ENCODE peak calls at places on chromosomes 16 and 17, in nine cellular contexts. C, Q, Z, Y, R, X, L, H and A are unnamed samples.

GRCh38 chr16:17556276-17557052 is 85.7 kb upstream of the XYLT1 start:
- DNase-seq in Y (no peak), C (no peak), R (no peak), L (peak), Q (no peak), H (peak), X (peak), Z (peak), A (peak)

GRCh38 chr16:67661101-67661661 is 421 bp downstream of the PARD6A start:
- DNase-seq in Z (peak), H (peak), C (no peak), Y (peak), R (no peak), Q (no peak), L (no peak), X (no peak), A (peak)

GRCh38 chr16:28531777-28532744 is 6.7 kb downstream of the NUPR1 start:
- DNase-seq in C (no peak), L (peak), R (peak), X (no peak), Q (peak), Z (peak), Y (no peak), H (no peak), A (no peak)

GRCh38 chr16:7431723-7432122 is 99.1 kb downstream of the RBFOX1 start:
- DNase-seq in H (no peak), L (no peak), Z (no peak), Q (no peak), X (no peak), Y (no peak), C (no peak), R (no peak), A (no peak)

GRCh38 chr16:84284168-84284722 is 10.4 kb upstream of the WFDC1 start:
- DNase-seq in L (peak), Z (peak), C (no peak), Q (peak), R (peak), H (peak), X (peak), Y (no peak), A (no peak)

GRCh38 chr17:57482657-57483056 is 226.3 kb downstream of the MSI2 start:
- DNase-seq in Q (no peak), Z (no peak), L (peak), R (no peak), Y (no peak), H (no peak), X (no peak), C (no peak), A (peak)

GRCh38 chr16:17026600-17027242 is 444.0 kb downstream of the XYLT1 start:
- DNase-seq in C (peak), Z (no peak), Q (no peak), R (no peak), X (no peak), L (no peak), Y (no peak), H (no peak), A (no peak)

GRCh38 chr17:7875804-7876203 is 12.8 kb upstream of the CHD3 start:
- DNase-seq in C (no peak), R (no peak), X (no peak), Z (no peak), Y (no peak), H (no peak), Q (no peak), L (no peak), A (no peak)

GRCh38 chr17:37527249-37527851 is 37.7 kb downstream of the DUSP14 start:
- DNase-seq in X (peak), Q (no peak), H (peak), Y (no peak), Z (peak), R (peak), L (peak), C (peak), A (peak)

GRCh38 chr17:31422443-31422842 is 31.0 kb downstream of the RAB11FIP4 start:
- DNase-seq in Z (no peak), R (no peak), C (no peak), H (no peak), X (no peak), L (no peak), Y (no peak), Q (no peak), A (no peak)

GRCh38 chr17:81583589-81584337 is 31.6 kb upstream of the FAAP100 start:
- DNase-seq in L (no peak), Z (no peak), R (no peak), Q (no peak), Y (no peak), H (no peak), C (no peak), X (no peak), A (no peak)

GRCh38 chr16:76946879-76947278 is 244.1 kb upstream of the MON1B start:
- DNase-seq in L (peak), Q (no peak), X (peak), C (no peak), H (peak), Z (peak), R (no peak), Y (no peak), A (peak)

GRCh38 chr16:84786605-84787302 is 33.0 kb upstream of the CRISPLD2 start:
- DNase-seq in Q (no peak), Z (no peak), X (no peak), H (no peak), C (no peak), R (peak), Y (no peak), L (no peak), A (no peak)

GRCh38 chr17:40022497-40022896 is 7.3 kb downstream of the CSF3 start:
- DNase-seq in Q (no peak), Z (no peak), Y (no peak), L (no peak), X (no peak), R (no peak), H (no peak), C (no peak), A (no peak)

GRCh38 chr17:37848690-37849616 is 75.3 kb upstream of the TBC1D3K start:
- DNase-seq in R (no peak), Q (no peak), L (peak), H (peak), X (peak), C (peak), Y (no peak), Z (peak), A (peak)

GRCh38 chr17:45319239-45319703 is 2.5 kb upstream of the MAP3K14 start:
- DNase-seq in Y (no peak), C (no peak), L (no peak), X (no peak), Z (peak), H (peak), R (peak), Q (no peak), A (peak)
- H3K4me3 ChIP-seq in Y (no peak), C (no peak), L (no peak), X (no peak), Z (no peak), H (no peak), R (no peak), Q (no peak), A (no peak)

GRCh38 chr17:75664099-75664549 is 2.8 kb downstream of the RECQL5 start:
- DNase-seq in H (no peak), Y (no peak), Q (no peak), R (no peak), X (no peak), C (no peak), Z (no peak), L (no peak), A (no peak)
- H3K4me3 ChIP-seq in H (no peak), Y (no peak), Q (no peak), R (no peak), X (no peak), C (no peak), Z (no peak), L (no peak), A (no peak)

GRCh38 chr16:87233928-87234327 is 83.3 kb downstream of the C16orf95 start:
- DNase-seq in Y (no peak), C (no peak), L (peak), Q (no peak), X (peak), Z (no peak), H (peak), R (no peak), A (peak)

GRCh38 chr16:87228363-87228762 is 88.8 kb downstream of the C16orf95 start:
- DNase-seq in L (no peak), Z (no peak), C (no peak), X (no peak), Y (no peak), Q (no peak), H (no peak), R (no peak), A (no peak)

GRCh38 chr16:87231911-87232310 is 85.3 kb downstream of the C16orf95 start:
- DNase-seq in C (no peak), H (no peak), Z (no peak), X (no peak), Q (no peak), R (no peak), L (no peak), Y (no peak), A (no peak)

GRCh38 chr16:87229230-87230192 is 87.7 kb downstream of the C16orf95 start:
- DNase-seq in R (no peak), Z (no peak), C (no peak), X (no peak), L (no peak), Y (no peak), H (no peak), Q (no peak), A (peak)

DNA sequence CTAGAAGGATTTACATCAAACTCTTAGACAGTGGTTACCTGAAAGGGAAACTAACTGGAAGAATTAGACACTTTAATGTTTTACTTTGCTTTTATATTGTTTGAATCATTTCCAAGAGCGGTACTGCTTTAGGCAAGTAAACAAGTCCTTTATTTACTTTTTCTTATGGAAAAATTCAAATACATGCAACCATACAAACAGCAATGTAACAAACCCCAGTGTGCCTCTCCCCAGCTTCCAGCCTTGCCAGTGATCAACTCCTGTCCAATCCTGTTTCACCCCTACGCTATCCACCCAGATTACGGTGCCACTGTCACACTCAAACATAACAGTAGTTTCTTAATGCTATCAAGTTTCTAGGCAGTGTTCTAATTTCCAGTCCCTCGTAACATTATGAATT is 85.9 kb downstream of the C16orf95 start:
- DNase-seq in X (no peak), Z (no peak), H (no peak), C (no peak), L (no peak), Y (no peak), Q (no peak), R (no peak), A (no peak)
- H3K4me3 ChIP-seq in X (no peak), Z (no peak), H (no peak), C (no peak), L (no peak), Y (no peak), Q (no peak), R (no peak), A (no peak)

DNA sequence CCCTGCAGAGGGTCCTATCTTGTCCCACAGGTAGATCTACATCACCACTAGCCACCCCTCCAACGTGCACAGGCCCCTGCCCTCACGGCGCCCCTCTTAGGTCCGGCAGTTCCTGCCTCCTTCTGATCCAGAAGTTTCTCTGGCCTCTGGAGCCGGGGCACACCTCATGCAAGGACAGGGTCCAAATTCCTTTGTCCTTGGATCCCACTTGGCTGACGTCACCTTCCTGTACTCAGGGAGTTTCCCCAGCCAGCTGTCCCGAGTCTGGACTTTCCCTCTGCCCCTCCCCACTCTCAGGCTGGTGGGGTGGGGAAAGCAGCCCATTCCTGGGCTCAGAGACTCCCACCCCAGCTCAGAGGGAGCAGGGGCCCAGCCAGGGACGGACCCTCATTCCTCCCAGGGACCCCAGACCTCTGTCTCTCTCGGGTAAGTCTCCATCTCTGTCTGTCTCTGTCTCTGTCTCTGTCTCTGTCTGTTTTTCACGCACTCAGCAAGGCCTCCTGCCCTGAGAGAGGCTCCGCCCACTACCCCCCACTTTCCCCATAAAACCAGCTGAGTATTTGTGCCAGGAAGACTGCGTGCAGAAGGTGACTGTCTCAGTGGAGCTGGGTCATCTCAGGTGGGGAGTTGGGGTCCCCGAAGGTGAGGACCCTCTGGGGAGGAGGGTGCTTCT is at the start of gene IL32:
- DNase-seq in R (peak), L (peak), Y (no peak), H (peak), C (peak), Z (peak), Q (no peak), X (peak), A (peak)
- H3K4me3 ChIP-seq in R (peak), L (peak), Y (peak), H (peak), C (peak), Z (no peak), Q (no peak), X (peak), A (no peak)

GRCh38 chr17:44760474-44761308 is 1.9 kb downstream of the ADAM11 start:
- DNase-seq in Q (no peak), C (no peak), H (no peak), X (no peak), Z (no peak), L (no peak), Y (no peak), R (no peak), A (no peak)

GRCh38 chr17:44758414-44759095 is at the start of gene ADAM11:
- DNase-seq in Y (no peak), L (no peak), Z (no peak), H (no peak), C (no peak), R (no peak), Q (no peak), X (no peak), A (no peak)

GRCh38 chr17:44759916-44760243 is 1.1 kb downstream of the ADAM11 start:
- DNase-seq in R (no peak), C (no peak), X (no peak), Z (no peak), H (no peak), L (no peak), Y (no peak), Q (no peak), A (no peak)

GRCh38 chr17:44757918-44758413 is 822 bp upstream of the ADAM11 start:
- DNase-seq in Q (no peak), R (no peak), Z (no peak), H (no peak), X (no peak), C (no peak), L (no peak), Y (no peak), A (no peak)

GRCh38 chr17:44759096-44759915 is 518 bp downstream of the ADAM11 start:
- DNase-seq in L (no peak), H (no peak), C (no peak), Q (no peak), X (peak), Y (no peak), Z (no peak), R (no peak), A (no peak)
- H3K4me3 ChIP-seq in L (peak), H (peak), C (peak), Q (peak), X (peak), Y (peak), Z (peak), R (no peak), A (peak)

GRCh38 chr17:49315974-49316570 is 46.0 kb downstream of the ZNF652 start:
- DNase-seq in H (peak), L (no peak), C (no peak), Q (no peak), Z (no peak), R (no peak), Y (no peak), X (no peak), A (no peak)
- H3K4me3 ChIP-seq in H (no peak), L (no peak), C (no peak), Q (no peak), Z (no peak), R (no peak), Y (peak), X (no peak), A (no peak)

DNA sequence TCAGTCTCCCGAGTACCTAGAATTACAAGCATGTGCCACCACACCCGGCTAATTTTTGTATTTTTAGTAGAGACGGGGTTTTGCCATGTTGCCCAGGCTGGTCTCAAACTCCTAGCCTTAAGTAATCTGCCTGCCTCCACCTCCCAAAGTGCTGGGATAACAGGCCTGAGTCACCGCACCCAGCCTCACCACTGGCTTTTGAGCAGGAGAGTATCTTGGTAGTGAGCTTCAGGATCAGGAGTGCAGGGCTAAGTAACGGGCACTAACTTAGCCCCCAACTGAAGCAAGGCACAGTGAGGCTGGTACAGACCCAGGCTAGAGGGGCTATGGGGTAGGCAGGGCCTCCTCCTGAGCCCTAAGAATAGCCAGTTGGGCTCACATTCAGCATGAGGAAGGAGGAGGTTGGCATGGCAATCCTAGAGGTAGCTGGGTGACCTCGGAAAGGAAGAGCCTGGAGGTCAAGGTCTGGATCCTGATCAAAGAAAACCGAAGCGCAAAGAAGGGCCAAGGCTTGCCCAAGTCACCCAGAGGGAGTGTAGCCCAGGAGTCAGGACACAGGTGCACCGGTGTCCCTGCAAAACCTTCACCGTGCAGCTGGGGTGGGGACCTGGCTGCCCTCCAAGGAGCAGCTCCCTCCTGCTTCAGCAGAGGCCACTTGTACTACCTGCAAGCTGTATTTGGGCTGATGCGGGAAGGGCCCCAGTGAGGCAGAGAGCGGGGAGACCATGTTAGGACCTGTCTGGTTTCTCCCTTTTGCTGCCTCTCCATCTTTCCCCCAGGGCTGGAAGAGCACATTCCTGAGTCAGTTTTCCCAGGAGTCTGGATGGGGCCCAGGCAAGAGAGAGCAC is 1.3 kb upstream of the ADGRG5 start:
- DNase-seq in C (no peak), R (peak), Z (no peak), Y (peak), X (no peak), H (no peak), Q (peak), L (no peak), A (no peak)
- H3K4me3 ChIP-seq in C (no peak), R (no peak), Z (no peak), Y (no peak), X (no peak), H (no peak), Q (no peak), L (no peak), A (no peak)

GRCh38 chr17:48577946-48578615 is at the start of gene HOXB4:
- DNase-seq in Q (peak), X (peak), C (peak), Y (peak), H (peak), Z (peak), L (peak), R (peak), A (peak)
- H3K4me3 ChIP-seq in Q (peak), X (peak), C (peak), Y (peak), H (peak), Z (peak), L (peak), R (peak), A (peak)

GRCh38 chr17:34156401-34156740 is 98.7 kb upstream of the CCL2 start:
- DNase-seq in X (no peak), C (no peak), H (no peak), Q (no peak), Y (no peak), L (no peak), R (no peak), Z (no peak), A (no peak)
- H3K4me3 ChIP-seq in X (no peak), C (no peak), H (no peak), Q (no peak), Y (no peak), L (no peak), R (no peak), Z (no peak), A (no peak)